ENCODE peak calls at places on chromosomes 7 and 10, in ten cellular contexts. One of them, this sample, is unnamed.

GRCh38 chr7:30679664-30680063 is 2.6 kb downstream of the CRHR2 start:
- DNase-seq in GM13976: no peak
- DNase-seq in T-helper 22 cell: no peak
- DNase-seq in T-helper 9 cell: no peak
- DNase-seq in NCI-H1417: peak
- DNase-seq in Kasumi-1: no peak
- DNase-seq in activated gamma-delta T cell: no peak
- DNase-seq in ovary: no peak
- DNase-seq in CD4-positive, CD25-positive, alpha-beta regulatory T cell: no peak
- DNase-seq in endothelial cell of umbilical vein: no peak
- DNase-seq in this sample: no peak

GRCh38 chr10:132257271-132257670 is 50.5 kb downstream of the STK32C start:
- DNase-seq in GM13976: peak
- DNase-seq in T-helper 22 cell: no peak
- DNase-seq in T-helper 9 cell: no peak
- DNase-seq in NCI-H1417: no peak
- DNase-seq in Kasumi-1: no peak
- DNase-seq in activated gamma-delta T cell: no peak
- DNase-seq in ovary: no peak
- DNase-seq in CD4-positive, CD25-positive, alpha-beta regulatory T cell: no peak
- DNase-seq in endothelial cell of umbilical vein: no peak
- DNase-seq in this sample: peak

GRCh38 chr10:105183506-105183905 is 542.4 kb downstream of the SORCS3 start:
- DNase-seq in GM13976: no peak
- DNase-seq in T-helper 22 cell: no peak
- DNase-seq in T-helper 9 cell: no peak
- DNase-seq in NCI-H1417: no peak
- DNase-seq in Kasumi-1: no peak
- DNase-seq in activated gamma-delta T cell: no peak
- DNase-seq in ovary: no peak
- DNase-seq in CD4-positive, CD25-positive, alpha-beta regulatory T cell: no peak
- DNase-seq in endothelial cell of umbilical vein: no peak
- DNase-seq in this sample: no peak

GRCh38 chr7:135023622-135024021 is 37.3 kb downstream of the AGBL3 start:
- DNase-seq in GM13976: no peak
- DNase-seq in T-helper 22 cell: no peak
- DNase-seq in T-helper 9 cell: no peak
- DNase-seq in NCI-H1417: no peak
- DNase-seq in Kasumi-1: no peak
- DNase-seq in activated gamma-delta T cell: no peak
- DNase-seq in ovary: no peak
- DNase-seq in CD4-positive, CD25-positive, alpha-beta regulatory T cell: no peak
- DNase-seq in endothelial cell of umbilical vein: no peak
- DNase-seq in this sample: no peak

GRCh38 chr7:114175140-114175539 is 239.5 kb upstream of the FOXP2 start:
- DNase-seq in GM13976: no peak
- DNase-seq in T-helper 22 cell: no peak
- DNase-seq in T-helper 9 cell: no peak
- DNase-seq in NCI-H1417: no peak
- DNase-seq in Kasumi-1: no peak
- DNase-seq in activated gamma-delta T cell: no peak
- DNase-seq in ovary: no peak
- DNase-seq in CD4-positive, CD25-positive, alpha-beta regulatory T cell: no peak
- DNase-seq in endothelial cell of umbilical vein: no peak
- DNase-seq in this sample: peak

GRCh38 chr7:47941136-47941844 is 7.0 kb downstream of the PKD1L1 start:
- DNase-seq in GM13976: no peak
- DNase-seq in T-helper 22 cell: no peak
- DNase-seq in T-helper 9 cell: no peak
- DNase-seq in NCI-H1417: no peak
- DNase-seq in Kasumi-1: no peak
- DNase-seq in activated gamma-delta T cell: no peak
- DNase-seq in ovary: no peak
- DNase-seq in CD4-positive, CD25-positive, alpha-beta regulatory T cell: no peak
- DNase-seq in endothelial cell of umbilical vein: peak
- DNase-seq in this sample: peak

GRCh38 chr10:113745374-113745773 is 6.1 kb upstream of the PLEKHS1 start:
- DNase-seq in GM13976: no peak
- DNase-seq in T-helper 22 cell: no peak
- DNase-seq in T-helper 9 cell: no peak
- DNase-seq in NCI-H1417: no peak
- DNase-seq in Kasumi-1: no peak
- DNase-seq in activated gamma-delta T cell: no peak
- DNase-seq in ovary: no peak
- DNase-seq in CD4-positive, CD25-positive, alpha-beta regulatory T cell: no peak
- DNase-seq in endothelial cell of umbilical vein: no peak
- DNase-seq in this sample: no peak

GRCh38 chr10:86372785-86373239 is 6.2 kb upstream of the GRID1 start:
- DNase-seq in GM13976: no peak
- DNase-seq in T-helper 22 cell: no peak
- DNase-seq in T-helper 9 cell: no peak
- DNase-seq in NCI-H1417: no peak
- DNase-seq in Kasumi-1: no peak
- DNase-seq in activated gamma-delta T cell: no peak
- DNase-seq in ovary: no peak
- DNase-seq in CD4-positive, CD25-positive, alpha-beta regulatory T cell: no peak
- DNase-seq in endothelial cell of umbilical vein: no peak
- DNase-seq in this sample: no peak

GRCh38 chr10:122344741-122345258 is 29.7 kb upstream of the PLEKHA1 start:
- DNase-seq in GM13976: no peak
- DNase-seq in T-helper 22 cell: no peak
- DNase-seq in T-helper 9 cell: no peak
- DNase-seq in NCI-H1417: no peak
- DNase-seq in Kasumi-1: no peak
- DNase-seq in activated gamma-delta T cell: no peak
- DNase-seq in ovary: no peak
- DNase-seq in CD4-positive, CD25-positive, alpha-beta regulatory T cell: no peak
- DNase-seq in endothelial cell of umbilical vein: peak
- DNase-seq in this sample: peak

GRCh38 chr10:108187396-108188012 is 1023.0 kb upstream of the SORCS1 start:
- DNase-seq in GM13976: no peak
- DNase-seq in T-helper 22 cell: no peak
- DNase-seq in T-helper 9 cell: no peak
- DNase-seq in NCI-H1417: no peak
- DNase-seq in Kasumi-1: no peak
- DNase-seq in activated gamma-delta T cell: no peak
- DNase-seq in ovary: no peak
- DNase-seq in CD4-positive, CD25-positive, alpha-beta regulatory T cell: no peak
- DNase-seq in endothelial cell of umbilical vein: no peak
- DNase-seq in this sample: no peak

GRCh38 chr7:149070372-149071140 is 20.0 kb downstream of the ZNF786 start:
- DNase-seq in GM13976: no peak
- DNase-seq in T-helper 22 cell: no peak
- DNase-seq in T-helper 9 cell: no peak
- DNase-seq in NCI-H1417: no peak
- DNase-seq in Kasumi-1: no peak
- DNase-seq in activated gamma-delta T cell: no peak
- DNase-seq in ovary: no peak
- DNase-seq in CD4-positive, CD25-positive, alpha-beta regulatory T cell: no peak
- DNase-seq in endothelial cell of umbilical vein: no peak
- DNase-seq in this sample: no peak

GRCh38 chr10:47048533-47048905 is 137.3 kb downstream of the PTPN20 start:
- DNase-seq in GM13976: no peak
- DNase-seq in T-helper 22 cell: no peak
- DNase-seq in T-helper 9 cell: no peak
- DNase-seq in NCI-H1417: no peak
- DNase-seq in Kasumi-1: no peak
- DNase-seq in activated gamma-delta T cell: no peak
- DNase-seq in ovary: no peak
- DNase-seq in CD4-positive, CD25-positive, alpha-beta regulatory T cell: no peak
- DNase-seq in endothelial cell of umbilical vein: no peak
- DNase-seq in this sample: no peak

GRCh38 chr10:88473989-88474883 is 108.9 kb downstream of the RNLS start:
- DNase-seq in GM13976: no peak
- DNase-seq in T-helper 22 cell: no peak
- DNase-seq in T-helper 9 cell: no peak
- DNase-seq in NCI-H1417: peak
- DNase-seq in Kasumi-1: no peak
- DNase-seq in activated gamma-delta T cell: no peak
- DNase-seq in ovary: no peak
- DNase-seq in CD4-positive, CD25-positive, alpha-beta regulatory T cell: no peak
- DNase-seq in endothelial cell of umbilical vein: no peak
- DNase-seq in this sample: no peak

GRCh38 chr10:132542086-132542775 is 4.6 kb downstream of the INPP5A start:
- DNase-seq in GM13976: peak
- DNase-seq in T-helper 22 cell: no peak
- DNase-seq in T-helper 9 cell: no peak
- DNase-seq in NCI-H1417: no peak
- DNase-seq in Kasumi-1: no peak
- DNase-seq in activated gamma-delta T cell: no peak
- DNase-seq in ovary: peak
- DNase-seq in CD4-positive, CD25-positive, alpha-beta regulatory T cell: no peak
- DNase-seq in endothelial cell of umbilical vein: no peak
- DNase-seq in this sample: no peak

GRCh38 chr7:40230086-40230485 is 95.3 kb downstream of the SUGCT start:
- DNase-seq in GM13976: no peak
- DNase-seq in T-helper 22 cell: no peak
- DNase-seq in T-helper 9 cell: no peak
- DNase-seq in NCI-H1417: no peak
- DNase-seq in Kasumi-1: no peak
- DNase-seq in activated gamma-delta T cell: no peak
- DNase-seq in ovary: no peak
- DNase-seq in CD4-positive, CD25-positive, alpha-beta regulatory T cell: no peak
- DNase-seq in endothelial cell of umbilical vein: no peak
- DNase-seq in this sample: no peak

GRCh38 chr10:101576229-101576863 is 11.7 kb downstream of the POLL start:
- DNase-seq in GM13976: no peak
- DNase-seq in T-helper 22 cell: no peak
- DNase-seq in T-helper 9 cell: no peak
- DNase-seq in NCI-H1417: no peak
- DNase-seq in Kasumi-1: no peak
- DNase-seq in activated gamma-delta T cell: no peak
- DNase-seq in ovary: no peak
- DNase-seq in CD4-positive, CD25-positive, alpha-beta regulatory T cell: no peak
- DNase-seq in endothelial cell of umbilical vein: no peak
- DNase-seq in this sample: no peak

GRCh38 chr10:129853236-129853946 is 110.7 kb downstream of the EBF3 start:
- DNase-seq in GM13976: no peak
- DNase-seq in T-helper 22 cell: no peak
- DNase-seq in T-helper 9 cell: no peak
- DNase-seq in NCI-H1417: no peak
- DNase-seq in Kasumi-1: peak
- DNase-seq in activated gamma-delta T cell: no peak
- DNase-seq in ovary: no peak
- DNase-seq in CD4-positive, CD25-positive, alpha-beta regulatory T cell: no peak
- DNase-seq in endothelial cell of umbilical vein: no peak
- DNase-seq in this sample: peak

GRCh38 chr7:86926732-86927131 is 132.7 kb downstream of the ELAPOR2 start:
- DNase-seq in GM13976: peak
- DNase-seq in T-helper 22 cell: no peak
- DNase-seq in T-helper 9 cell: peak
- DNase-seq in NCI-H1417: peak
- DNase-seq in Kasumi-1: peak
- DNase-seq in activated gamma-delta T cell: no peak
- DNase-seq in ovary: no peak
- DNase-seq in CD4-positive, CD25-positive, alpha-beta regulatory T cell: no peak
- DNase-seq in endothelial cell of umbilical vein: peak
- DNase-seq in this sample: peak

GRCh38 chr7:52168085-52168484 is 851.5 kb upstream of the COBL start:
- DNase-seq in GM13976: no peak
- DNase-seq in T-helper 22 cell: no peak
- DNase-seq in T-helper 9 cell: no peak
- DNase-seq in NCI-H1417: no peak
- DNase-seq in Kasumi-1: no peak
- DNase-seq in activated gamma-delta T cell: no peak
- DNase-seq in ovary: no peak
- DNase-seq in CD4-positive, CD25-positive, alpha-beta regulatory T cell: no peak
- DNase-seq in endothelial cell of umbilical vein: no peak
- DNase-seq in this sample: no peak

GRCh38 chr10:78896169-78896931 is 172.4 kb upstream of the ZMIZ1 start:
- DNase-seq in GM13976: no peak
- DNase-seq in T-helper 22 cell: no peak
- DNase-seq in T-helper 9 cell: no peak
- DNase-seq in NCI-H1417: no peak
- DNase-seq in Kasumi-1: no peak
- DNase-seq in activated gamma-delta T cell: no peak
- DNase-seq in ovary: no peak
- DNase-seq in CD4-positive, CD25-positive, alpha-beta regulatory T cell: no peak
- DNase-seq in endothelial cell of umbilical vein: no peak
- DNase-seq in this sample: no peak

GRCh38 chr7:109109558-109109957 is 539.9 kb downstream of the DNAJB9 start:
- DNase-seq in GM13976: no peak
- DNase-seq in T-helper 22 cell: no peak
- DNase-seq in T-helper 9 cell: no peak
- DNase-seq in NCI-H1417: no peak
- DNase-seq in Kasumi-1: no peak
- DNase-seq in activated gamma-delta T cell: no peak
- DNase-seq in ovary: no peak
- DNase-seq in CD4-positive, CD25-positive, alpha-beta regulatory T cell: no peak
- DNase-seq in endothelial cell of umbilical vein: no peak
- DNase-seq in this sample: no peak

GRCh38 chr7:77877800-77878199 is 79.2 kb downstream of the PHTF2 start:
- DNase-seq in GM13976: no peak
- DNase-seq in T-helper 22 cell: no peak
- DNase-seq in T-helper 9 cell: no peak
- DNase-seq in NCI-H1417: no peak
- DNase-seq in Kasumi-1: no peak
- DNase-seq in activated gamma-delta T cell: no peak
- DNase-seq in ovary: no peak
- DNase-seq in CD4-positive, CD25-positive, alpha-beta regulatory T cell: no peak
- DNase-seq in endothelial cell of umbilical vein: no peak
- DNase-seq in this sample: peak

GRCh38 chr7:51059493-51059892 is 257.1 kb downstream of the COBL start:
- DNase-seq in GM13976: no peak
- DNase-seq in T-helper 22 cell: no peak
- DNase-seq in T-helper 9 cell: no peak
- DNase-seq in NCI-H1417: no peak
- DNase-seq in Kasumi-1: no peak
- DNase-seq in activated gamma-delta T cell: no peak
- DNase-seq in ovary: no peak
- DNase-seq in CD4-positive, CD25-positive, alpha-beta regulatory T cell: no peak
- DNase-seq in endothelial cell of umbilical vein: no peak
- DNase-seq in this sample: no peak

GRCh38 chr7:26198133-26198780 is 2.3 kb downstream of the HNRNPA2B1 start:
- DNase-seq in GM13976: no peak
- DNase-seq in T-helper 22 cell: no peak
- DNase-seq in T-helper 9 cell: no peak
- DNase-seq in NCI-H1417: peak
- DNase-seq in Kasumi-1: peak
- DNase-seq in activated gamma-delta T cell: no peak
- DNase-seq in ovary: no peak
- DNase-seq in CD4-positive, CD25-positive, alpha-beta regulatory T cell: no peak
- DNase-seq in endothelial cell of umbilical vein: peak
- DNase-seq in this sample: no peak

GRCh38 chr10:123549761-123550454 is 116.2 kb upstream of the GPR26 start:
- DNase-seq in GM13976: peak
- DNase-seq in T-helper 22 cell: no peak
- DNase-seq in T-helper 9 cell: no peak
- DNase-seq in NCI-H1417: no peak
- DNase-seq in Kasumi-1: no peak
- DNase-seq in activated gamma-delta T cell: no peak
- DNase-seq in ovary: no peak
- DNase-seq in CD4-positive, CD25-positive, alpha-beta regulatory T cell: no peak
- DNase-seq in endothelial cell of umbilical vein: no peak
- DNase-seq in this sample: no peak

GRCh38 chr7:26293569-26294308 is 2.1 kb downstream of the SNX10 start:
- DNase-seq in GM13976: peak
- DNase-seq in T-helper 22 cell: peak
- DNase-seq in T-helper 9 cell: peak
- DNase-seq in NCI-H1417: no peak
- DNase-seq in Kasumi-1: peak
- DNase-seq in activated gamma-delta T cell: no peak
- DNase-seq in ovary: no peak
- DNase-seq in CD4-positive, CD25-positive, alpha-beta regulatory T cell: peak
- DNase-seq in endothelial cell of umbilical vein: no peak
- DNase-seq in this sample: no peak